ENCODE peak calls at places on chromosomes 6 and 20, in seven cellular contexts. N is Caco-2; T is naive thymus-derived CD4-positive, alpha-beta T cell; L is cardiac muscle cell; Z is breast epithelium; O is NT2/D1; E is aorta. V is an unnamed sample.

GRCh38 chr6:132763269-132763668 is 5.6 kb upstream of the VNN2 start:
- DNase-seq in L (peak; percentile 4), O (no peak), E (no peak), N (no peak), T (peak; percentile 72), Z (no peak), V (peak; percentile 18)

GRCh38 chr6:15066433-15067337 is 179.2 kb upstream of the JARID2 start:
- DNase-seq in L (peak; percentile 88), T (no peak), N (no peak), E (peak; percentile 79), O (no peak), Z (no peak), V (no peak)

GRCh38 chr20:10898555-10898954 is 224.8 kb upstream of the JAG1 start:
- DNase-seq in L (no peak), E (no peak), O (no peak), Z (no peak), N (no peak), T (no peak), V (no peak)

GRCh38 chr6:26555505-26556262 is 17.5 kb downstream of the HMGN4 start:
- DNase-seq in O (no peak), T (peak; percentile 34), E (no peak), Z (no peak), L (peak; percentile 48), N (no peak), V (no peak)

GRCh38 chr6:135906542-135906941 is 55.0 kb downstream of the PDE7B start:
- DNase-seq in L (peak; percentile 37), O (no peak), N (no peak), Z (no peak), E (no peak), T (no peak), V (no peak)

GRCh38 chr6:35092362-35093117 is 48.6 kb downstream of the TCP11 start:
- DNase-seq in Z (no peak), E (peak; percentile 75), N (no peak), L (peak; percentile 75), T (no peak), O (no peak), V (no peak)

GRCh38 chr6:35473849-35474128 is 5.6 kb downstream of the RPL10A start:
- DNase-seq in T (no peak), Z (no peak), L (no peak), O (no peak), E (no peak), N (no peak), V (no peak)

GRCh38 chr20:49712918-49713778 is 530 bp downstream of the B4GALT5 start:
- DNase-seq in N (peak; percentile 75), E (peak; percentile 61), L (no peak), O (no peak), Z (no peak), T (no peak), V (peak; percentile 31)

GRCh38 chr6:53582963-53583362 is 38.1 kb upstream of the GCLC start:
- DNase-seq in L (no peak), E (no peak), T (no peak), N (no peak), Z (no peak), O (no peak), V (no peak)

GRCh38 chr6:140436023-140436811 is 1061.8 kb upstream of the CITED2 start:
- DNase-seq in N (no peak), Z (no peak), L (peak; percentile 60), O (peak; percentile 72), E (no peak), T (no peak), V (no peak)

GRCh38 chr6:162442675-162443074 is 284.9 kb downstream of the PRKN start:
- DNase-seq in L (peak; percentile 0), E (no peak), T (no peak), Z (no peak), N (no peak), O (no peak), V (peak; percentile 13)

GRCh38 chr6:4319992-4320683 is 184.8 kb upstream of the ECI2 start:
- DNase-seq in Z (no peak), T (no peak), O (no peak), E (no peak), N (no peak), L (peak; percentile 74), V (peak; percentile 74)

GRCh38 chr20:44861547-44862006 is 23.9 kb upstream of the YWHAB start:
- DNase-seq in L (peak; percentile 60), O (no peak), Z (no peak), T (no peak), N (no peak), E (peak; percentile 83), V (no peak)

GRCh38 chr6:168736039-168736438 is 295.1 kb downstream of the SMOC2 start:
- DNase-seq in L (no peak), T (no peak), N (no peak), O (no peak), E (no peak), Z (no peak), V (no peak)

GRCh38 chr20:20085071-20085470 is 32.7 kb downstream of the CFAP61 start:
- DNase-seq in Z (no peak), L (no peak), T (no peak), O (no peak), N (no peak), E (no peak), V (peak; percentile 48)

GRCh38 chr6:43243649-43244321 is 504 bp downstream of the TTBK1 start:
- DNase-seq in N (no peak), E (no peak), Z (no peak), T (no peak), O (no peak), L (no peak), V (no peak)

GRCh38 chr6:45724511-45724910 is 291.1 kb downstream of the CLIC5 start:
- DNase-seq in T (no peak), N (no peak), Z (no peak), E (no peak), O (no peak), L (peak; percentile 89), V (peak; percentile 13)

GRCh38 chr6:43021270-43022047 is at the start of gene RRP36:
- DNase-seq in L (peak; percentile 76), O (no peak), Z (peak; percentile 71), N (peak; percentile 69), E (peak; percentile 88), T (peak; percentile 42), V (peak; percentile 76)

GRCh38 chr6:35166160-35166919 is 25.2 kb upstream of the TCP11 start:
- DNase-seq in N (no peak), E (no peak), L (no peak), T (no peak), O (no peak), Z (no peak), V (peak; percentile 46)

GRCh38 chr20:17712708-17713107 is 12.9 kb downstream of the BANF2 start:
- DNase-seq in L (no peak), Z (no peak), O (no peak), E (no peak), T (no peak), N (no peak), V (no peak)
- H3K36me3 ChIP-seq in L (no peaks in the 10 kb centered on the region), Z (no peaks in the 10 kb centered on the region), O (no peaks in the 10 kb centered on the region), E (no peaks in the 10 kb centered on the region), T (no peaks in the 10 kb centered on the region), N (no peaks in the 10 kb centered on the region), V (no peaks in the 10 kb centered on the region)

DNA sequence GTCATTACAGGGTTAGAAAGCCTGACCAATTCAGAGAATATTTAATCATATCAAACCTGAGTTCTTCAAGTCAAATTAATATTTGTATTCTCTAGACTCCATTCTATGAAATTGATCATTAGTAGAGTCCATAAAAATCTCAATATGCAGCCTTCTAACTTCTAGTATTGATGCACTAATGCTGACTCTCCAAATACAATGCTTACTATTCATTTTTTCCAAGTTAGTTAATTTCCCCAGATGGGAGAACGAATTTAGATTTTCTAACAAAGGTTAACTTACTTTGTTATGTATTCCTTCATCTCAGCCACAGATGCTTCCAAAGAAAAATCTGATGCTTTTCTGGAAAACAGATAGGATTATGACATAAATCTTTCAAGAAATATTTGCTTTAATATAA is 12.4 kb upstream of the NDRG3 start:
- DNase-seq in E (no peak), N (no peak), O (no peak), L (no peak), Z (no peak), T (no peak), V (no peak)
- H3K36me3 ChIP-seq in E (no peaks in the 10 kb centered on the region), N (peaks cover 5% of the 10 kb centered on the region), O (peaks cover 68% of the 10 kb centered on the region), L (peaks cover 9% of the 10 kb centered on the region), Z (no peaks in the 10 kb centered on the region), T (no peaks in the 10 kb centered on the region), V (peaks cover 3% of the 10 kb centered on the region)

GRCh38 chr20:56400001-56400640 is 7.7 kb downstream of the CSTF1 start:
- DNase-seq in L (peak; percentile 90), T (peak; percentile 71), Z (no peak), N (peak; percentile 66), O (peak; percentile 56), E (no peak), V (peak; percentile 61)
- H3K36me3 ChIP-seq in L (peaks cover 84% of the 10 kb centered on the region), T (peaks cover 31% of the 10 kb centered on the region), Z (peaks cover 19% of the 10 kb centered on the region), N (peaks cover 6% of the 10 kb centered on the region), O (peaks cover 90% of the 10 kb centered on the region), E (peaks cover 12% of the 10 kb centered on the region), V (peaks cover 32% of the 10 kb centered on the region)

GRCh38 chr20:60819511-60819910 is 432.6 kb upstream of the CDH4 start:
- DNase-seq in N (no peak), L (no peak), O (no peak), Z (no peak), T (no peak), E (no peak), V (no peak)
- H3K36me3 ChIP-seq in N (no peaks in the 10 kb centered on the region), L (no peaks in the 10 kb centered on the region), O (no peaks in the 10 kb centered on the region), Z (no peaks in the 10 kb centered on the region), T (no peaks in the 10 kb centered on the region), E (no peaks in the 10 kb centered on the region), V (no peaks in the 10 kb centered on the region)

DNA sequence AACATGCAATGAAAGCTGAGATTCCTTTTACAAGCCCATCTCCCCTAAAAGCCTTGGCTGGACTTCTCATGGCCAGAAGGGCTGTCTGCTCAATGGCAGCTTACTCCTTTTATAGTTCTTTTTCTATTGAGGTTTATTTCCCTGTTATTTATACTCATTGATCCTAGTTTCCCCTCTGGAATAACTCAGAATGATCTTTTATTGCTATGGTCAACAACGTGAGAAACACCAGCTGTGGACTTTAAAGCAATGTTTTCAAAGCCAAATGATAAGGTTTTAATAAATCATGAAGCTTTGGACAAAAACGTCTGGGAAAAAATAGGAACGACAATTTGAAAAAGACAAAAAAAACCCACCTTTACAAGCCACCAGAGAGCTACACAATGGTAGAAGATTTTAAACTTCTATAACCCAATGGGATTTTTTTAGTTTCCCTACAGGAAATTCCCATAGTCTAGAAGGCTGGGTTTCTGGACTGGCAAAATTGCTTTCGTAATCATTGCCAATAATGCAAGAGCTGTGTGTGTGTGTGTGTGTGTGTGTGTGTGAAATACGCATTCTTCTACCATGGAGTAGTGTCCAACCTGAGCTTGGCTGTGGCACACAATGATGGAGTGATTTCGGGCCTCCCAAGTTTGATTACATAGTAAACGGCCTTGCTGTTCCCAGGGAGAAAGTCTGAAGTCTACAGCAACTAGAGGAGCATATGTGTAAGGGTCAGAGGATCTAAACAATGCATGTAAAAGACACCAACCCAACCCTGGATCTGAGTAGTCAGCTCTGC is 396.0 kb downstream of the SYNE1 start:
- DNase-seq in T (no peak), O (no peak), L (peak; percentile 42), Z (no peak), E (no peak), N (no peak), V (no peak)
- H3K36me3 ChIP-seq in T (peaks cover 53% of the 10 kb centered on the region), O (no peaks in the 10 kb centered on the region), L (peaks cover 32% of the 10 kb centered on the region), Z (peaks cover 4% of the 10 kb centered on the region), E (peaks cover 9% of the 10 kb centered on the region), N (no peaks in the 10 kb centered on the region), V (peaks cover 2% of the 10 kb centered on the region)

GRCh38 chr6:17829905-17830304 is 123.2 kb upstream of the NUP153 start:
- DNase-seq in E (no peak), N (no peak), Z (no peak), T (no peak), O (no peak), L (no peak), V (no peak)
- H3K36me3 ChIP-seq in E (peaks cover 9% of the 10 kb centered on the region), N (no peaks in the 10 kb centered on the region), Z (no peaks in the 10 kb centered on the region), T (no peaks in the 10 kb centered on the region), O (peaks cover 45% of the 10 kb centered on the region), L (peaks cover 56% of the 10 kb centered on the region), V (peaks cover 22% of the 10 kb centered on the region)

V was measured in small intestine.